ENCODE peak calls at places on chromosome 1, in four cellular contexts. One of them, this sample, is unnamed.

GRCh38 chr1:118160825-118161224 is 24.2 kb downstream of the SPAG17 start:
- DNase-seq in psoas muscle: no peak
- DNase-seq in cardiac fibroblast: no peak
- DNase-seq in mucosa of descending colon: no peak
- DNase-seq in this sample: no peak

GRCh38 chr1:234886081-234886874 is 242.4 kb downstream of the TOMM20 start:
- DNase-seq in psoas muscle: peak
- DNase-seq in cardiac fibroblast: no peak
- DNase-seq in mucosa of descending colon: no peak
- DNase-seq in this sample: no peak

GRCh38 chr1:31798086-31798432 is 17.8 kb downstream of the SPOCD1 start:
- DNase-seq in psoas muscle: peak
- DNase-seq in cardiac fibroblast: no peak
- DNase-seq in mucosa of descending colon: no peak
- DNase-seq in this sample: no peak

GRCh38 chr1:37315236-37315870 is 159.0 kb upstream of the ZC3H12A start:
- DNase-seq in psoas muscle: no peak
- DNase-seq in cardiac fibroblast: no peak
- DNase-seq in mucosa of descending colon: no peak
- DNase-seq in this sample: no peak

GRCh38 chr1:168918860-168919741 is 187.4 kb upstream of the ATP1B1 start:
- DNase-seq in psoas muscle: no peak
- DNase-seq in cardiac fibroblast: no peak
- DNase-seq in mucosa of descending colon: no peak
- DNase-seq in this sample: no peak

GRCh38 chr1:208772891-208773290 is 528.7 kb upstream of the PLXNA2 start:
- DNase-seq in psoas muscle: no peak
- DNase-seq in cardiac fibroblast: no peak
- DNase-seq in mucosa of descending colon: no peak
- DNase-seq in this sample: no peak

GRCh38 chr1:62420214-62420613 is 16.6 kb upstream of the USP1 start:
- DNase-seq in psoas muscle: no peak
- DNase-seq in cardiac fibroblast: no peak
- DNase-seq in mucosa of descending colon: no peak
- DNase-seq in this sample: no peak

GRCh38 chr1:64041366-64042131 is 161.9 kb upstream of the UBE2U start:
- DNase-seq in psoas muscle: no peak
- DNase-seq in cardiac fibroblast: no peak
- DNase-seq in mucosa of descending colon: no peak
- DNase-seq in this sample: no peak

GRCh38 chr1:11800391-11800755 is 5.4 kb downstream of the MTHFR start:
- DNase-seq in psoas muscle: no peak
- DNase-seq in cardiac fibroblast: no peak
- DNase-seq in mucosa of descending colon: peak
- DNase-seq in this sample: no peak

GRCh38 chr1:197776348-197777082 is 1.2 kb upstream of the DENND1B start:
- DNase-seq in psoas muscle: no peak
- DNase-seq in cardiac fibroblast: peak
- DNase-seq in mucosa of descending colon: no peak
- DNase-seq in this sample: no peak

GRCh38 chr1:21623411-21623961 is 45.7 kb downstream of the RAP1GAP start:
- DNase-seq in psoas muscle: no peak
- DNase-seq in cardiac fibroblast: no peak
- DNase-seq in mucosa of descending colon: peak
- DNase-seq in this sample: no peak

GRCh38 chr1:247443641-247444040 is 14.3 kb downstream of the OR2B11 start:
- DNase-seq in psoas muscle: no peak
- DNase-seq in cardiac fibroblast: no peak
- DNase-seq in mucosa of descending colon: no peak
- DNase-seq in this sample: no peak

GRCh38 chr1:206962269-206962668 is 8.0 kb downstream of the FCAMR start:
- DNase-seq in psoas muscle: no peak
- DNase-seq in cardiac fibroblast: no peak
- DNase-seq in mucosa of descending colon: no peak
- DNase-seq in this sample: no peak

GRCh38 chr1:2607681-2608041 is 21.1 kb downstream of the PRXL2B start:
- DNase-seq in psoas muscle: peak
- DNase-seq in cardiac fibroblast: no peak
- DNase-seq in mucosa of descending colon: no peak
- DNase-seq in this sample: no peak

GRCh38 chr1:30600706-30601105 is 122.7 kb downstream of the MATN1 start:
- DNase-seq in psoas muscle: no peak
- DNase-seq in cardiac fibroblast: no peak
- DNase-seq in mucosa of descending colon: no peak
- DNase-seq in this sample: no peak

GRCh38 chr1:106876384-106876783 is 180.1 kb upstream of the PRMT6 start:
- DNase-seq in psoas muscle: no peak
- DNase-seq in cardiac fibroblast: no peak
- DNase-seq in mucosa of descending colon: no peak
- DNase-seq in this sample: no peak

GRCh38 chr1:55669308-55669707 is 454.1 kb upstream of the USP24 start:
- DNase-seq in psoas muscle: no peak
- DNase-seq in cardiac fibroblast: peak
- DNase-seq in mucosa of descending colon: no peak
- DNase-seq in this sample: no peak

GRCh38 chr1:225427249-225428065 is at the start of gene LBR:
- DNase-seq in psoas muscle: peak
- DNase-seq in cardiac fibroblast: peak
- DNase-seq in mucosa of descending colon: no peak
- DNase-seq in this sample: no peak

GRCh38 chr1:220698607-220699016 is 8.4 kb downstream of the C1orf115 start:
- DNase-seq in psoas muscle: no peak
- DNase-seq in cardiac fibroblast: no peak
- DNase-seq in mucosa of descending colon: no peak
- DNase-seq in this sample: no peak

GRCh38 chr1:204931768-204932572 is 61.3 kb downstream of the NFASC start:
- DNase-seq in psoas muscle: no peak
- DNase-seq in cardiac fibroblast: no peak
- DNase-seq in mucosa of descending colon: no peak
- DNase-seq in this sample: no peak

GRCh38 chr1:12296623-12297022 is 66.8 kb downstream of the VPS13D start:
- DNase-seq in psoas muscle: no peak
- DNase-seq in cardiac fibroblast: peak
- DNase-seq in mucosa of descending colon: no peak
- DNase-seq in this sample: no peak

GRCh38 chr1:8727809-8728213 is 89.6 kb downstream of the RERE start:
- DNase-seq in psoas muscle: peak
- DNase-seq in cardiac fibroblast: peak
- DNase-seq in mucosa of descending colon: no peak
- DNase-seq in this sample: peak

GRCh38 chr1:6488602-6489382 is 2.7 kb downstream of the PLEKHG5 start:
- DNase-seq in psoas muscle: no peak
- DNase-seq in cardiac fibroblast: no peak
- DNase-seq in mucosa of descending colon: peak
- DNase-seq in this sample: no peak

GRCh38 chr1:78493456-78493855 is 2.7 kb downstream of the PTGFR start:
- DNase-seq in psoas muscle: no peak
- DNase-seq in cardiac fibroblast: no peak
- DNase-seq in mucosa of descending colon: no peak
- DNase-seq in this sample: no peak

GRCh38 chr1:14599787-14600186 is 1.3 kb downstream of the KAZN start:
- DNase-seq in psoas muscle: no peak
- DNase-seq in cardiac fibroblast: no peak
- DNase-seq in mucosa of descending colon: no peak
- DNase-seq in this sample: no peak

GRCh38 chr1:177857285-177857684 is 112.6 kb downstream of the SEC16B start:
- DNase-seq in psoas muscle: no peak
- DNase-seq in cardiac fibroblast: no peak
- DNase-seq in mucosa of descending colon: no peak
- DNase-seq in this sample: no peak

GRCh38 chr1:15154480-15155036 is 1.0 kb downstream of the TMEM51 start:
- DNase-seq in psoas muscle: peak
- DNase-seq in cardiac fibroblast: no peak
- DNase-seq in mucosa of descending colon: peak
- DNase-seq in this sample: peak

GRCh38 chr1:46137901-46138300 is 5.5 kb upstream of the PIK3R3 start:
- DNase-seq in psoas muscle: no peak
- DNase-seq in cardiac fibroblast: peak
- DNase-seq in mucosa of descending colon: no peak
- DNase-seq in this sample: no peak

GRCh38 chr1:223429821-223430220 is 36.6 kb downstream of the CCDC185 start:
- DNase-seq in psoas muscle: no peak
- DNase-seq in cardiac fibroblast: no peak
- DNase-seq in mucosa of descending colon: no peak
- DNase-seq in this sample: no peak

GRCh38 chr1:61081637-61082335 is 575 bp upstream of the NFIA start:
- DNase-seq in psoas muscle: peak
- DNase-seq in cardiac fibroblast: peak
- DNase-seq in mucosa of descending colon: peak
- DNase-seq in this sample: peak

GRCh38 chr1:117590273-117590925 is 15.4 kb upstream of the TENT5C start:
- DNase-seq in psoas muscle: no peak
- DNase-seq in cardiac fibroblast: no peak
- DNase-seq in mucosa of descending colon: peak
- DNase-seq in this sample: no peak

GRCh38 chr1:222643937-222644648 is 26.2 kb downstream of the MIA3 start:
- DNase-seq in psoas muscle: peak
- DNase-seq in cardiac fibroblast: peak
- DNase-seq in mucosa of descending colon: peak
- DNase-seq in this sample: peak

GRCh38 chr1:113488576-113489177 is 98.4 kb downstream of the MAGI3 start:
- DNase-seq in psoas muscle: no peak
- DNase-seq in cardiac fibroblast: peak
- DNase-seq in mucosa of descending colon: peak
- DNase-seq in this sample: peak

GRCh38 chr1:6178751-6179563 is 1.2 kb downstream of the CHD5 start:
- DNase-seq in psoas muscle: no peak
- DNase-seq in cardiac fibroblast: no peak
- DNase-seq in mucosa of descending colon: peak
- DNase-seq in this sample: no peak

GRCh38 chr1:223531742-223532341 is 133.7 kb downstream of the CAPN8 start:
- DNase-seq in psoas muscle: peak
- DNase-seq in cardiac fibroblast: peak
- DNase-seq in mucosa of descending colon: peak
- DNase-seq in this sample: peak

GRCh38 chr1:113453771-113454083 is 63.4 kb downstream of the MAGI3 start:
- DNase-seq in psoas muscle: no peak
- DNase-seq in cardiac fibroblast: no peak
- DNase-seq in mucosa of descending colon: no peak
- DNase-seq in this sample: no peak

GRCh38 chr1:171081994-171082295 is 8.8 kb upstream of the FMO3 start:
- DNase-seq in psoas muscle: no peak
- DNase-seq in cardiac fibroblast: no peak
- DNase-seq in mucosa of descending colon: no peak
- DNase-seq in this sample: no peak
- H3K4me3 ChIP-seq in psoas muscle: no peak
- H3K4me3 ChIP-seq in cardiac fibroblast: no peak
- H3K4me3 ChIP-seq in mucosa of descending colon: no peak
- H3K4me3 ChIP-seq in this sample: no peak

GRCh38 chr1:165927169-165927568 is 99.8 kb downstream of the UCK2 start:
- DNase-seq in psoas muscle: no peak
- DNase-seq in cardiac fibroblast: no peak
- DNase-seq in mucosa of descending colon: no peak
- DNase-seq in this sample: no peak
- H3K4me3 ChIP-seq in psoas muscle: no peak
- H3K4me3 ChIP-seq in cardiac fibroblast: no peak
- H3K4me3 ChIP-seq in mucosa of descending colon: no peak
- H3K4me3 ChIP-seq in this sample: no peak

DNA sequence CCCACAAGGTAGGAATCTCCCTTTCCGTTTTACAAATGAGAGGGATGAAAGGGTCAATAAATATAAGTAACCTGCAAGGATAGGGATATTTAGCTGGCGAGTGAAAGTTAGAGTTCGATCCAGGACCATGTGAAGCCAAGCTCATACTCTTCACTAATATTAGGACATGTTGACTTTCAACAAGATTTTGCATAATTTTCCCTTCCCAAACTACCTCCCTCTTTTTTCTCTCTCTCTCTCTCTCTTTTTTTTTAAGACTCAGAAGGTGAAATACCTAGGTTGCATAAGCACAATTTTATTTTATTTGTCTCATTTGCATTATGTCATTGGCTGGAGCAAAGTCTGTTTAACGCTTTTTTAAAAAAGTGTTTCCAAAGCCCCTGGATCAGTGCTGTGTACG is 8.1 kb upstream of the MT1HL1 start:
- DNase-seq in psoas muscle: no peak
- DNase-seq in cardiac fibroblast: no peak
- DNase-seq in mucosa of descending colon: no peak
- DNase-seq in this sample: no peak
- H3K4me3 ChIP-seq in psoas muscle: no peak
- H3K4me3 ChIP-seq in cardiac fibroblast: no peak
- H3K4me3 ChIP-seq in mucosa of descending colon: no peak
- H3K4me3 ChIP-seq in this sample: no peak

DNA sequence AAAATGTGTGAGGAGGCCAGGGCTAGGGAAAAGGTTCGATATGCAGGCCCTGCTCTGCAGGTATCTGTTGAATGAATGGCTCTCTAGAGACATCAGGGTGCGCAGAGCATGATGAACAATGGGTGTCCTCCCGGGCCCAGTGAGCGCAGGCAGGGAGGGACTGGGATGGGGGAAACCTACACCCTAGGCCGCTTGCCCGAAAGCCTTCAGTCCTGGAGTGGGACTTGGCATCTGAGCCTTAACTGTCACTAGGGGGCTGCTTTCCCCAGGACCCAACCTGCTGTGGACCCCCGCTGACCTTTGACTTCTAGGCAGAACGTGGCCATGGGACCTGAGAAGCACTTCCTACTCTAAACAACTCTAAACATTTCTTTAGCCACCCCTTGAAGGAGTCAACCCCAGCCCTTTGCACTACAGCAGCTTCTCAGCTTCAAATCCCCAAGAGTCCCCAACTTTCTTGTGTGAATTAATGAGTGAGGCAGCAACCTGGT is 444 bp upstream of the MAP3K6 start:
- DNase-seq in psoas muscle: peak
- DNase-seq in cardiac fibroblast: no peak
- DNase-seq in mucosa of descending colon: no peak
- DNase-seq in this sample: no peak
- H3K4me3 ChIP-seq in psoas muscle: peak
- H3K4me3 ChIP-seq in cardiac fibroblast: peak
- H3K4me3 ChIP-seq in mucosa of descending colon: peak
- H3K4me3 ChIP-seq in this sample: peak

DNA sequence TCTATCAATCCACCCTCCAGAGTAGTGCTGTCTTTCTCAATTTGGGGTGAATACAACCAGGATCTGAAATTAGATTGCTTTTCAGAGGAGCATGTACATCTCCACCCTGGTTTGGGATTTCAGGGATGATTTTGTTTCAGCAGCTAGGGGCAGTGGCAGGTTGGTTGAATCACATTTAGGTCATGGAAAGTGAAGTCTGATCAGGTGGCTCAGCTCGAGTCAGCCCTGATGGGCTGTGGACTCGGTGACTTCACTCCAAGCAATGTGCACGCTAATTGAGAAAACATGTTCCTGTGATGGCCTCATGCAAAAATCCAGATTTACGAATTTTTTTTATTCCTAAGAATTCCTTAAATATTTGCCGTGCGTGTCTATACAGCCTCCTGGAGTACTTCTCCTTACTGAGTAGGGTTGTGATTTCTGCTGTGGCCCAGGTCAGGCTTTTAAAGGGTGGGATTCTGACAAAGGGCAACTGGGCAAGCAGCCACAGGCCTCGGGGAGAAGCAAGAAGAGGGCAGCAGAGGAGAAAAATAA is 7.5 kb downstream of the NGF start:
- DNase-seq in psoas muscle: no peak
- DNase-seq in cardiac fibroblast: peak
- DNase-seq in mucosa of descending colon: no peak
- DNase-seq in this sample: no peak
- H3K4me3 ChIP-seq in psoas muscle: no peak
- H3K4me3 ChIP-seq in cardiac fibroblast: no peak
- H3K4me3 ChIP-seq in mucosa of descending colon: no peak
- H3K4me3 ChIP-seq in this sample: no peak